ENCODE peak calls at places on chromosome 17, in six cellular contexts. U, D, X, I, V and L are unnamed samples.

GRCh38 chr17:81456091-81456490 is 56.5 kb downstream of the ACTG1 start:
- DNase-seq in I (no peak), V (no peak), X (no peak), D (no peak), U (no peak), L (no peak)

GRCh38 chr17:15451681-15452080 is 15.7 kb downstream of the CDRT4 start:
- DNase-seq in U (no peak), X (no peak), I (no peak), V (peak), D (peak), L (no peak)

GRCh38 chr17:8894189-8894611 is 26.7 kb upstream of the PIK3R6 start:
- DNase-seq in X (no peak), U (peak), V (no peak), I (no peak), D (no peak), L (no peak)

GRCh38 chr17:32020943-32021617 is 13.9 kb downstream of the LRRC37B start:
- DNase-seq in X (no peak), U (no peak), D (no peak), V (peak), I (peak), L (peak)

GRCh38 chr17:17645961-17646360 is 35.3 kb upstream of the RAI1 start:
- DNase-seq in I (peak), V (peak), D (peak), U (no peak), X (no peak), L (peak)

GRCh38 chr17:76170114-76170513 is 29.1 kb upstream of the FOXJ1 start:
- DNase-seq in X (no peak), U (no peak), V (no peak), D (no peak), I (no peak), L (no peak)

GRCh38 chr17:66349549-66350245 is 47.3 kb downstream of the PRKCA start:
- DNase-seq in U (no peak), I (no peak), D (no peak), V (no peak), X (no peak), L (no peak)

GRCh38 chr17:42146911-42147607 is 7.7 kb downstream of the RAB5C start:
- DNase-seq in V (no peak), D (no peak), X (no peak), U (no peak), I (no peak), L (no peak)

GRCh38 chr17:79907855-79908254 is 68.6 kb upstream of the CBX4 start:
- DNase-seq in D (peak), V (peak), X (no peak), U (no peak), I (no peak), L (no peak)

GRCh38 chr17:57490890-57491289 is 234.6 kb downstream of the MSI2 start:
- DNase-seq in D (no peak), U (no peak), X (no peak), V (no peak), I (no peak), L (no peak)

GRCh38 chr17:17921192-17922082 is 50.8 kb downstream of the TOM1L2 start:
- DNase-seq in I (peak), D (peak), U (peak), V (peak), X (no peak), L (peak)

GRCh38 chr17:41695954-41696720 is 7.5 kb downstream of the EIF1 start:
- DNase-seq in X (peak), I (peak), U (peak), V (peak), D (peak), L (peak)

GRCh38 chr17:7024402-7024785 is 1.5 kb downstream of the BCL6B start:
- DNase-seq in D (no peak), X (no peak), V (no peak), U (no peak), I (no peak), L (no peak)

GRCh38 chr17:49486012-49486641 is 9.0 kb upstream of the NGFR start:
- DNase-seq in I (no peak), D (no peak), U (peak), X (no peak), V (no peak), L (no peak)

GRCh38 chr17:10186771-10187425 is 11.5 kb downstream of the GAS7 start:
- DNase-seq in V (no peak), X (no peak), D (no peak), U (no peak), I (no peak), L (no peak)

GRCh38 chr17:50262001-50262794 is 12.1 kb upstream of the TMEM92 start:
- DNase-seq in D (no peak), U (no peak), I (no peak), V (no peak), X (no peak), L (no peak)

GRCh38 chr17:42563950-42564349 is 2.0 kb downstream of the COASY start:
- DNase-seq in I (no peak), D (no peak), V (no peak), X (no peak), U (no peak), L (no peak)

GRCh38 chr17:77810536-77810935 is 148.0 kb upstream of the TNRC6C start:
- DNase-seq in D (peak), V (peak), U (no peak), X (no peak), I (peak), L (peak)

GRCh38 chr17:82294086-82294773 is 20.7 kb upstream of the CSNK1D start:
- DNase-seq in I (no peak), X (no peak), V (no peak), D (no peak), U (no peak), L (peak)

GRCh38 chr17:37710344-37710886 is 34.4 kb downstream of the HNF1B start:
- DNase-seq in I (peak), X (no peak), U (peak), V (peak), D (peak), L (peak)

GRCh38 chr17:11389583-11389982 is 148.6 kb downstream of the SHISA6 start:
- DNase-seq in D (no peak), I (no peak), X (no peak), U (no peak), V (no peak), L (no peak)

GRCh38 chr17:42781639-42782401 is 1.4 kb downstream of the WNK4 start:
- DNase-seq in U (no peak), D (no peak), X (no peak), V (no peak), I (peak), L (peak)

GRCh38 chr17:13598353-13599167 is 3.2 kb downstream of the HS3ST3A1 start:
- DNase-seq in D (no peak), X (no peak), U (no peak), I (peak), V (no peak), L (no peak)

GRCh38 chr17:79201536-79202227 is 127.1 kb downstream of the ENGASE start:
- DNase-seq in V (peak), X (no peak), D (no peak), U (no peak), I (no peak), L (no peak)

GRCh38 chr17:72342582-72343527 is 222.0 kb downstream of the SOX9 start:
- DNase-seq in X (no peak), D (peak), V (peak), I (no peak), U (no peak), L (peak)

GRCh38 chr17:12575641-12576040 is 90.0 kb upstream of the MYOCD start:
- DNase-seq in I (no peak), U (no peak), X (no peak), V (no peak), D (no peak), L (no peak)

GRCh38 chr17:62045517-62045916 is 19.6 kb downstream of the MED13 start:
- DNase-seq in I (no peak), U (no peak), V (no peak), X (no peak), D (no peak), L (no peak)

GRCh38 chr17:76567634-76568432 is 17.8 kb downstream of the ST6GALNAC2 start:
- DNase-seq in V (peak), D (no peak), I (no peak), U (no peak), X (peak), L (no peak)

GRCh38 chr17:234163-235047 is 53.0 kb upstream of the DOC2B start:
- DNase-seq in I (no peak), U (peak), D (no peak), V (peak), X (no peak), L (no peak)

GRCh38 chr17:19238167-19238505 is 970 bp downstream of the EPN2 start:
- DNase-seq in I (peak), D (no peak), U (peak), X (peak), V (peak), L (peak)

GRCh38 chr17:40616592-40616991 is 31.0 kb downstream of the SMARCE1 start:
- DNase-seq in I (no peak), X (no peak), U (no peak), V (no peak), D (no peak), L (no peak)

GRCh38 chr17:67377727-67378443 is 804 bp downstream of the PITPNC1 start:
- DNase-seq in X (peak), U (peak), D (peak), V (peak), I (peak), L (peak)

GRCh38 chr17:77208856-77209255 is 68.1 kb downstream of the SEC14L1 start:
- DNase-seq in V (peak), I (no peak), X (no peak), D (peak), U (no peak), L (no peak)

GRCh38 chr17:64057701-64058263 is 37.3 kb upstream of the ICAM2 start:
- DNase-seq in X (no peak), U (no peak), D (peak), I (no peak), V (no peak), L (no peak)

GRCh38 chr17:30372755-30373154 is 6.0 kb upstream of the CPD start:
- DNase-seq in U (no peak), D (no peak), I (no peak), X (no peak), V (peak), L (no peak)

DNA sequence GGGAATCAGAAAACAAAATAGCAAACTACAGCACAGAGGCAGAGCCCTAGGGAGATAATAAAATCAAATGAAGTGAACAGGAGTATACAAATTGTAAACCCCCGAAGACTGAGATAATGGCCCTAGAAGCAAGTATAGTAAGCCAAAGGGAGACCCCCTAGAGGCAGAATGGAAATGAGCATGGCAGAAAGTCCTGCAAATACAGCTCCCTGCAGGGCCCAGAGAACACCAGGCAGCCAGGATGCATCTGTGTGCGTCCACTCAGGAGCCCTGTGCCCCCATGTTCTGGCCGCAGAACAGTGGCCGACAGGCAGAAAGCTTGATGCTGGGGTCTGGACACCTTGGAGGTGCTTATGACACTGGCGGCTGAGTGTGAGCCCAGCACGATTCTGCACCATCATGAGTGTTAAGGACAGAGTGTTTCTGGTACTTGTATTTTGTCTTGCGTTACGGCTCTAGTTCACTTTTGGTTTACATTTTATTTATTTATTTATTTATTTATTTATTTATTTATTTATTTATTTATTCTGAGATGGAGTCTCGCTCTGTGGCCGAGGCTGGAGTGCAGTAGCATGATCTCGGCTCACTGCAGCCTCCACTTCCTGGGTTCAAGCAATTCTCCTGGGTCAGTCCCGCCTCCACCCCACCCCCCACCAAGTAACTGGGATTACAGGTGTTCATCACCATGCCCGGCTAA is 48.7 kb downstream of the RGS9 start:
- DNase-seq in X (no peak), D (no peak), I (no peak), V (no peak), U (no peak), L (no peak)
- TF ChIP-seq CTCF in X (no peak), D (no peak), I (no peak), V (no peak), U (no peak), L (no peak)

DNA sequence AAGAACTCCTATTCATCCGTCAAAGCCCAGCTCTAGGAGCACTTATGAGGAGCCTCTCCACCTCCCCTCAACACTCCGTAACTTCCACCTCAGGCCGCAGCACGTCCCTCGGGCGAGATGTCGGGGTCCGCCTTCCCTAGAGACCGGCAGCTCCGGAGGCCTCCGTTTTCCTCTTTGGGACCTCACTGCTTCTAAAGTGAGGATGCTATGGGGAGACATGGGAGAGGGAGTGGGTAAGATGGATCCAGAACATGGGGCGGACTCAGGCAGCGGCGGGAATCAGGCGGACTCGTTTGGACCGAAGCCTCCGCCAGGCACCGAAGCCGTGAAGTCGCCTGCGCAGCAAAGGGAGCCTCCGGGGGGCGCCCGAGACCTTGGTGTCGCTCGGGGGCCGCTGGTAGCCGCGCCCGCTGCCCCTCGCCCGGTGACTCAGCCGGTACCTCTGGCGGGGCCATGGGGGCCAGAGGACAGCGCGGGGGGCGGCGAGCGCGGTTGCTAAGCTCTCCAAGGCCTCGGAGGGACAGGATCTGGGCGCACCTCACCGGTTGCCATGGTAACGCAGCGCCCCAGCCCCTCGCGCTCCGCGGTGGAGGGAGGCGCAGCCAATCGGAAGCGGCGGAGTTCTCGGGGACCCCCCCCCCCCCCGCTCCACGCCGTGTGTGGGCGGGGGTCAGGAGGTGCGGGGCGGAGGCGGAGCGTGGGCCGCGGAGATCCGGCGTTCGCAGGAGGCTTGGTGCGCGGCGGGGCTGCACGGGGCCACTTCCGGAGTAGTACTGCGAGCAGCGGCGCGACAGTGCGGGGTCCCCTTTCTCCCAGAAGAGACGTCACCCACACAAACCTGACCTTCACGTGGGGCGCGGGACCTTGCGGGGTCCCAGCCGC is 1.3 kb upstream of the HIC1 start:
- DNase-seq in U (peak), D (peak), I (peak), V (peak), X (peak), L (peak)
- TF ChIP-seq CTCF in U (peak), D (peak), I (peak), V (peak), X (peak), L (peak)

DNA sequence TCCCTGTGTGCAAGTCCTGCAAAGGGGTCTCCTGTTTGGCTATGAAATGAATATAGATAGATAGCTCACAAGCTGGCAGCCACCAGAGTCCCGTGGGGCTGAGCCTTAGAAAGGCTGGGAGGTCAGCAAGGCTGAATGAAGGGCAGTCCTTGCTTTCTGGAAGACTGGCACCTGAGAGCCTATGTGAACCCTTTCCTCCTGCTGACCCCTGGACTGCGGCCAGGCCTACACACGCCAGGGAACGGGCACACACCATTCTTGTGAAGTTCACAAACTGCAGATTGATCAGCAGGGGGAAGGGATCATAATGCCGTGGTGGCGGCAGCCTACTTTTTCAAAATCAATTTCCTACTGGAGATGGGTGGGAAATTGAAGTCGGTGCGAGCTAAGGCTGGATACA is 985 bp upstream of the C17orf107 start:
- DNase-seq in U (no peak), X (peak), I (no peak), V (no peak), D (no peak), L (no peak)
- TF ChIP-seq CTCF in U (no peak), X (no peak), I (no peak), V (no peak), D (no peak), L (no peak)

GRCh38 chr17:44362964-44363612 is 565 bp downstream of the FAM171A2 start:
- DNase-seq in U (no peak), I (no peak), V (peak), D (no peak), X (peak), L (no peak)

GRCh38 chr17:44361292-44362055 is 2.2 kb downstream of the FAM171A2 start:
- DNase-seq in D (no peak), X (no peak), V (no peak), I (no peak), U (no peak), L (no peak)

GRCh38 chr17:44362479-44362963 is 1.1 kb downstream of the FAM171A2 start:
- DNase-seq in D (no peak), I (no peak), X (peak), U (no peak), V (no peak), L (no peak)

GRCh38 chr17:44362056-44362355 is 1.6 kb downstream of the FAM171A2 start:
- DNase-seq in D (no peak), V (no peak), I (no peak), U (no peak), X (no peak), L (no peak)

GRCh38 chr17:44363613-44364159 is at the start of gene FAM171A2:
- DNase-seq in X (peak), D (peak), I (peak), V (peak), U (peak), L (peak)
- TF ChIP-seq CTCF in X (peak), D (peak), I (peak), V (no peak), U (peak), L (peak)